ENCODE peak calls at places on chromosomes 3 and 15, in ten cellular contexts. One of them, this sample, is unnamed.

GRCh38 chr3:48623851-48624547 is 2.4 kb upstream of the TMEM89 start:
- DNase-seq in heart left ventricle: no peak
- DNase-seq in Caco-2: no peak
- DNase-seq in sigmoid colon: no peak
- DNase-seq in bronchial epithelial cell: no peak
- DNase-seq in epithelial cell of esophagus: no peak
- DNase-seq in thyroid gland: no peak
- DNase-seq in epithelial cell of proximal tubule: no peak
- DNase-seq in tibial artery: no peak
- DNase-seq in AG04450: no peak
- DNase-seq in this sample: peak

GRCh38 chr3:38114875-38115644 is 21.9 kb downstream of the ACAA1 start:
- DNase-seq in bronchial epithelial cell: no peak
- DNase-seq in Caco-2: peak
- DNase-seq in heart left ventricle: peak
- DNase-seq in tibial artery: no peak
- DNase-seq in sigmoid colon: peak
- DNase-seq in AG04450: no peak
- DNase-seq in epithelial cell of esophagus: no peak
- DNase-seq in thyroid gland: no peak
- DNase-seq in epithelial cell of proximal tubule: no peak
- DNase-seq in this sample: no peak

GRCh38 chr3:17771177-17772048 is 29.0 kb upstream of the TBC1D5 start:
- DNase-seq in heart left ventricle: no peak
- DNase-seq in epithelial cell of proximal tubule: no peak
- DNase-seq in AG04450: no peak
- DNase-seq in epithelial cell of esophagus: no peak
- DNase-seq in sigmoid colon: no peak
- DNase-seq in thyroid gland: no peak
- DNase-seq in tibial artery: no peak
- DNase-seq in Caco-2: no peak
- DNase-seq in bronchial epithelial cell: no peak
- DNase-seq in this sample: no peak

GRCh38 chr3:39222462-39222861 is 30.1 kb upstream of the XIRP1 start:
- DNase-seq in bronchial epithelial cell: no peak
- DNase-seq in Caco-2: no peak
- DNase-seq in sigmoid colon: no peak
- DNase-seq in epithelial cell of esophagus: no peak
- DNase-seq in AG04450: no peak
- DNase-seq in heart left ventricle: no peak
- DNase-seq in thyroid gland: no peak
- DNase-seq in epithelial cell of proximal tubule: no peak
- DNase-seq in tibial artery: no peak
- DNase-seq in this sample: no peak

GRCh38 chr3:129112308-129113052 is 9.1 kb downstream of the RAB43 start:
- DNase-seq in bronchial epithelial cell: no peak
- DNase-seq in epithelial cell of proximal tubule: no peak
- DNase-seq in thyroid gland: no peak
- DNase-seq in heart left ventricle: no peak
- DNase-seq in tibial artery: no peak
- DNase-seq in AG04450: no peak
- DNase-seq in epithelial cell of esophagus: no peak
- DNase-seq in Caco-2: no peak
- DNase-seq in sigmoid colon: no peak
- DNase-seq in this sample: no peak

GRCh38 chr3:42036483-42036823 is 54.7 kb upstream of the TRAK1 start:
- DNase-seq in AG04450: peak
- DNase-seq in Caco-2: no peak
- DNase-seq in thyroid gland: peak
- DNase-seq in tibial artery: peak
- DNase-seq in sigmoid colon: peak
- DNase-seq in epithelial cell of proximal tubule: peak
- DNase-seq in epithelial cell of esophagus: peak
- DNase-seq in heart left ventricle: peak
- DNase-seq in bronchial epithelial cell: peak
- DNase-seq in this sample: no peak

GRCh38 chr15:77021803-77022381 is 27.0 kb downstream of the PSTPIP1 start:
- DNase-seq in tibial artery: no peak
- DNase-seq in sigmoid colon: no peak
- DNase-seq in thyroid gland: no peak
- DNase-seq in heart left ventricle: peak
- DNase-seq in AG04450: no peak
- DNase-seq in Caco-2: peak
- DNase-seq in bronchial epithelial cell: no peak
- DNase-seq in epithelial cell of esophagus: no peak
- DNase-seq in epithelial cell of proximal tubule: no peak
- DNase-seq in this sample: peak

GRCh38 chr3:102301155-102301554 is 133.7 kb upstream of the ZPLD1 start:
- DNase-seq in epithelial cell of esophagus: no peak
- DNase-seq in sigmoid colon: no peak
- DNase-seq in AG04450: no peak
- DNase-seq in heart left ventricle: no peak
- DNase-seq in epithelial cell of proximal tubule: no peak
- DNase-seq in tibial artery: no peak
- DNase-seq in thyroid gland: no peak
- DNase-seq in Caco-2: no peak
- DNase-seq in bronchial epithelial cell: peak
- DNase-seq in this sample: no peak

GRCh38 chr15:62135532-62136134 is 29.5 kb downstream of the C2CD4B start:
- DNase-seq in sigmoid colon: no peak
- DNase-seq in epithelial cell of proximal tubule: no peak
- DNase-seq in AG04450: no peak
- DNase-seq in Caco-2: no peak
- DNase-seq in thyroid gland: peak
- DNase-seq in bronchial epithelial cell: peak
- DNase-seq in epithelial cell of esophagus: peak
- DNase-seq in heart left ventricle: no peak
- DNase-seq in tibial artery: no peak
- DNase-seq in this sample: no peak

GRCh38 chr3:126432901-126433480 is 38.3 kb downstream of the CFAP100 start:
- DNase-seq in Caco-2: no peak
- DNase-seq in epithelial cell of proximal tubule: no peak
- DNase-seq in tibial artery: no peak
- DNase-seq in heart left ventricle: no peak
- DNase-seq in bronchial epithelial cell: no peak
- DNase-seq in AG04450: no peak
- DNase-seq in epithelial cell of esophagus: no peak
- DNase-seq in sigmoid colon: peak
- DNase-seq in thyroid gland: no peak
- DNase-seq in this sample: no peak

GRCh38 chr3:4426782-4427344 is 40.2 kb downstream of the SUMF1 start:
- DNase-seq in thyroid gland: no peak
- DNase-seq in heart left ventricle: no peak
- DNase-seq in epithelial cell of esophagus: peak
- DNase-seq in sigmoid colon: no peak
- DNase-seq in Caco-2: no peak
- DNase-seq in tibial artery: no peak
- DNase-seq in AG04450: peak
- DNase-seq in epithelial cell of proximal tubule: no peak
- DNase-seq in bronchial epithelial cell: peak
- DNase-seq in this sample: no peak

GRCh38 chr3:134103470-134103869 is 73.7 kb upstream of the SLCO2A1 start:
- DNase-seq in sigmoid colon: no peak
- DNase-seq in epithelial cell of esophagus: no peak
- DNase-seq in bronchial epithelial cell: no peak
- DNase-seq in Caco-2: no peak
- DNase-seq in thyroid gland: no peak
- DNase-seq in epithelial cell of proximal tubule: no peak
- DNase-seq in tibial artery: no peak
- DNase-seq in heart left ventricle: no peak
- DNase-seq in AG04450: no peak
- DNase-seq in this sample: no peak

GRCh38 chr3:20320489-20320888 is 134.5 kb upstream of the SGO1 start:
- DNase-seq in bronchial epithelial cell: no peak
- DNase-seq in epithelial cell of esophagus: no peak
- DNase-seq in sigmoid colon: no peak
- DNase-seq in AG04450: no peak
- DNase-seq in tibial artery: no peak
- DNase-seq in Caco-2: peak
- DNase-seq in epithelial cell of proximal tubule: no peak
- DNase-seq in thyroid gland: no peak
- DNase-seq in heart left ventricle: no peak
- DNase-seq in this sample: no peak

GRCh38 chr3:142993958-142994442 is 7.4 kb upstream of the U2SURP start:
- DNase-seq in bronchial epithelial cell: peak
- DNase-seq in heart left ventricle: peak
- DNase-seq in sigmoid colon: no peak
- DNase-seq in tibial artery: peak
- DNase-seq in epithelial cell of esophagus: peak
- DNase-seq in epithelial cell of proximal tubule: no peak
- DNase-seq in thyroid gland: peak
- DNase-seq in AG04450: peak
- DNase-seq in Caco-2: peak
- DNase-seq in this sample: peak

GRCh38 chr3:156750874-156751245 is 75.3 kb upstream of the LEKR1 start:
- DNase-seq in epithelial cell of proximal tubule: no peak
- DNase-seq in sigmoid colon: no peak
- DNase-seq in epithelial cell of esophagus: peak
- DNase-seq in heart left ventricle: no peak
- DNase-seq in AG04450: no peak
- DNase-seq in thyroid gland: no peak
- DNase-seq in tibial artery: no peak
- DNase-seq in Caco-2: no peak
- DNase-seq in bronchial epithelial cell: peak
- DNase-seq in this sample: no peak

GRCh38 chr15:77208222-77208621 is 137.3 kb upstream of the TSPAN3 start:
- DNase-seq in thyroid gland: no peak
- DNase-seq in tibial artery: no peak
- DNase-seq in epithelial cell of proximal tubule: no peak
- DNase-seq in epithelial cell of esophagus: no peak
- DNase-seq in sigmoid colon: no peak
- DNase-seq in heart left ventricle: no peak
- DNase-seq in bronchial epithelial cell: no peak
- DNase-seq in AG04450: no peak
- DNase-seq in Caco-2: no peak
- DNase-seq in this sample: no peak

GRCh38 chr15:78641876-78642275 is 866 bp upstream of the CHRNB4 start:
- DNase-seq in heart left ventricle: no peak
- DNase-seq in thyroid gland: no peak
- DNase-seq in AG04450: no peak
- DNase-seq in epithelial cell of proximal tubule: no peak
- DNase-seq in Caco-2: no peak
- DNase-seq in sigmoid colon: no peak
- DNase-seq in epithelial cell of esophagus: no peak
- DNase-seq in bronchial epithelial cell: no peak
- DNase-seq in tibial artery: no peak
- DNase-seq in this sample: no peak
- H3K4me3 ChIP-seq in heart left ventricle: no peak
- H3K4me3 ChIP-seq in thyroid gland: no peak
- H3K4me3 ChIP-seq in AG04450: no peak
- H3K4me3 ChIP-seq in epithelial cell of proximal tubule: no peak
- H3K4me3 ChIP-seq in Caco-2: no peak
- H3K4me3 ChIP-seq in sigmoid colon: no peak
- H3K4me3 ChIP-seq in epithelial cell of esophagus: no peak
- H3K4me3 ChIP-seq in bronchial epithelial cell: no peak
- H3K4me3 ChIP-seq in tibial artery: no peak
- H3K4me3 ChIP-seq in this sample: no peak

DNA sequence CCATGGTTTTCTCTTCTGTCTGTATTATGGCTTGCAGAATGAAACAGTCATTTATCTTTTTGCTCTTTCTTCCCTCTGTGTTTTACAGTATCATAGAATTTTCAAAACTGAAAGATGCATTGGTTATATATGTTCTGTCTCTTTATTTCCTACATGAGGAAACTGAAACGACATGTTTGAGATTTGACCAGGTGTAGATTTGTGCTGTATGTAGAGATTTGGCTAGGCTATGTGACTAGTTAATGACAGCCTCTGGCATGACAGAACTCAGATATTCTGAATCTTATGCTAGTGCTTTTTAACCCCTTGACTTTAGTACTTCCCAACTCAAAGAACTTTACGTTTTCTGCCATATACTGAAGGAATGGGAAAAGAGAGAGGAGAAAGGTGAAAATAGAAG is 151.0 kb downstream of the TCF12 start:
- DNase-seq in thyroid gland: no peak
- DNase-seq in bronchial epithelial cell: no peak
- DNase-seq in AG04450: no peak
- DNase-seq in tibial artery: no peak
- DNase-seq in epithelial cell of proximal tubule: no peak
- DNase-seq in heart left ventricle: no peak
- DNase-seq in sigmoid colon: no peak
- DNase-seq in Caco-2: no peak
- DNase-seq in epithelial cell of esophagus: no peak
- DNase-seq in this sample: no peak
- H3K4me3 ChIP-seq in thyroid gland: no peak
- H3K4me3 ChIP-seq in bronchial epithelial cell: no peak
- H3K4me3 ChIP-seq in AG04450: no peak
- H3K4me3 ChIP-seq in tibial artery: no peak
- H3K4me3 ChIP-seq in epithelial cell of proximal tubule: no peak
- H3K4me3 ChIP-seq in heart left ventricle: no peak
- H3K4me3 ChIP-seq in sigmoid colon: no peak
- H3K4me3 ChIP-seq in Caco-2: no peak
- H3K4me3 ChIP-seq in epithelial cell of esophagus: no peak
- H3K4me3 ChIP-seq in this sample: no peak

DNA sequence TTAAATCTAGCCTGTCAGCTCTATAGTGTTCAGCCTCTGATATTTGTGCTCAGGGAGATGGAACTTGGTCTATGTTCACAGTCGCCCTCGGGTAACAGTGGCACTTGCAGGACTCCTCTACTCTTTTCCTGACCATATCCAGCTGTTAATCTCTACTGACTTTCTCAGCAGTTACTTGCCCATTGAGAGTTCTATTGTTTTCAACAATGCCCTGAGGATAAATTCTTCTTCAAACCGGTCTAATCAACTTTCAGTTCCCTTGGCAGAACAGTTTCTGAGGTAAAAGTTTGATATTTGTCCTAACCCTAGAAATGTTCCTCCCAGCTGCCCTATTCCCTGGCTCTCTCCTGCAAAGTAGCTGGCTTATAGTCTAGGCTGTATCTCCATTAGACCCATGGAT is 15.3 kb upstream of the PLAAT1 start:
- DNase-seq in thyroid gland: no peak
- DNase-seq in sigmoid colon: no peak
- DNase-seq in epithelial cell of proximal tubule: no peak
- DNase-seq in Caco-2: no peak
- DNase-seq in AG04450: no peak
- DNase-seq in epithelial cell of esophagus: peak
- DNase-seq in heart left ventricle: no peak
- DNase-seq in tibial artery: no peak
- DNase-seq in bronchial epithelial cell: peak
- DNase-seq in this sample: no peak
- H3K4me3 ChIP-seq in thyroid gland: no peak
- H3K4me3 ChIP-seq in sigmoid colon: no peak
- H3K4me3 ChIP-seq in epithelial cell of proximal tubule: no peak
- H3K4me3 ChIP-seq in Caco-2: no peak
- H3K4me3 ChIP-seq in AG04450: no peak
- H3K4me3 ChIP-seq in epithelial cell of esophagus: no peak
- H3K4me3 ChIP-seq in heart left ventricle: no peak
- H3K4me3 ChIP-seq in tibial artery: no peak
- H3K4me3 ChIP-seq in bronchial epithelial cell: no peak
- H3K4me3 ChIP-seq in this sample: no peak

GRCh38 chr15:89358435-89358754 is 23.8 kb upstream of the POLG start:
- DNase-seq in epithelial cell of proximal tubule: no peak
- DNase-seq in Caco-2: no peak
- DNase-seq in thyroid gland: no peak
- DNase-seq in tibial artery: no peak
- DNase-seq in sigmoid colon: no peak
- DNase-seq in epithelial cell of esophagus: no peak
- DNase-seq in bronchial epithelial cell: no peak
- DNase-seq in heart left ventricle: no peak
- DNase-seq in AG04450: no peak
- DNase-seq in this sample: no peak
- H3K4me3 ChIP-seq in epithelial cell of proximal tubule: peak
- H3K4me3 ChIP-seq in Caco-2: peak
- H3K4me3 ChIP-seq in thyroid gland: no peak
- H3K4me3 ChIP-seq in tibial artery: peak
- H3K4me3 ChIP-seq in sigmoid colon: peak
- H3K4me3 ChIP-seq in epithelial cell of esophagus: no peak
- H3K4me3 ChIP-seq in bronchial epithelial cell: peak
- H3K4me3 ChIP-seq in heart left ventricle: peak
- H3K4me3 ChIP-seq in AG04450: no peak
- H3K4me3 ChIP-seq in this sample: peak